ENCODE peak calls at places on chromosomes 13 and 19, in five cellular contexts. K is naive thymus-derived CD4-positive, alpha-beta T cell; A is thoracic aorta; M is omental fat pad; C is T-cell. O is an unnamed sample.

GRCh38 chr13:101121608-101122007 is 294.7 kb downstream of the NALCN start:
- ATAC-seq in C (no peak), M (no peak), K (no peak), A (no peak), O (no peak)

GRCh38 chr19:18489627-18490184 is 32.2 kb downstream of the ELL start:
- ATAC-seq in K (no peak), M (no peak), A (no peak), C (no peak), O (no peak)

GRCh38 chr19:3515891-3516422 is 9.8 kb downstream of the FZR1 start:
- ATAC-seq in K (no peak), C (no peak), A (no peak), M (no peak), O (no peak)

GRCh38 chr19:4362871-4363545 is 19.6 kb downstream of the MPND start:
- ATAC-seq in M (no peak), C (peak), K (no peak), A (no peak), O (no peak)

GRCh38 chr19:3095375-3096191 is 1.4 kb downstream of the GNA11 start:
- ATAC-seq in C (peak), M (no peak), A (no peak), K (peak), O (no peak)

GRCh38 chr13:99053636-99054233 is 75.9 kb upstream of the DOCK9 start:
- ATAC-seq in M (no peak), A (no peak), C (peak), K (peak), O (no peak)

GRCh38 chr19:35206379-35206778 is 22.2 kb downstream of the FAM187B start:
- ATAC-seq in K (peak), M (no peak), C (peak), A (no peak), O (no peak)

GRCh38 chr19:49335071-49335783 is at the start of gene CD37:
- ATAC-seq in A (no peak), K (peak), C (peak), M (no peak), O (no peak)

GRCh38 chr19:11624064-11624463 is 26.8 kb downstream of the ZNF627 start:
- ATAC-seq in A (no peak), C (no peak), M (peak), K (no peak), O (no peak)

GRCh38 chr19:42268704-42269517 is at the start of gene CIC:
- ATAC-seq in K (peak), M (peak), C (peak), A (peak), O (peak)

GRCh38 chr13:42318570-42318969 is 46.6 kb downstream of the AKAP11 start:
- ATAC-seq in C (no peak), A (no peak), K (no peak), M (no peak), O (no peak)

GRCh38 chr13:45519473-45519872 is 54.7 kb downstream of the COG3 start:
- ATAC-seq in C (no peak), K (no peak), M (no peak), A (no peak), O (no peak)

GRCh38 chr19:51127755-51128154 is 3.0 kb downstream of the SIGLEC9 start:
- ATAC-seq in A (no peak), M (no peak), C (no peak), K (peak), O (peak)

GRCh38 chr13:30607908-30608307 is 9.8 kb upstream of the USPL1 start:
- ATAC-seq in K (peak), M (no peak), C (peak), A (no peak), O (no peak)

GRCh38 chr19:9039728-9040127 is 29.5 kb upstream of the MUC16 start:
- ATAC-seq in A (no peak), K (no peak), C (no peak), M (no peak), O (no peak)

GRCh38 chr13:43905435-43906031 is 25.8 kb downstream of the LACC1 start:
- ATAC-seq in M (no peak), A (no peak), C (peak), K (peak), O (no peak)

GRCh38 chr19:48461651-48461981 is 6.2 kb downstream of the KCNJ14 start:
- ATAC-seq in M (no peak), A (no peak), C (no peak), K (no peak), O (no peak)

GRCh38 chr19:34241513-34242337 is 12.6 kb upstream of the GARRE1 start:
- ATAC-seq in M (no peak), A (no peak), K (no peak), C (peak), O (no peak)

GRCh38 chr19:39237200-39238184 is 7.3 kb downstream of the IFNL3 start:
- ATAC-seq in M (no peak), C (peak), K (peak), A (no peak), O (no peak)

GRCh38 chr13:27171244-27171829 is at the start of gene USP12:
- ATAC-seq in C (peak), M (peak), A (peak), K (peak), O (peak)

GRCh38 chr13:29022968-29023367 is 202.8 kb downstream of the MTUS2 start:
- ATAC-seq in A (no peak), K (no peak), C (no peak), M (no peak), O (no peak)

GRCh38 chr19:13018037-13018914 is 23.0 kb downstream of the NFIX start:
- ATAC-seq in M (no peak), A (no peak), K (no peak), C (no peak), O (no peak)

GRCh38 chr19:46648961-46649960 is 11.7 kb downstream of the DACT3 start:
- ATAC-seq in A (no peak), K (no peak), C (peak), M (no peak), O (no peak)

GRCh38 chr19:56014765-56015164 is 28.2 kb downstream of the NLRP5 start:
- ATAC-seq in M (no peak), C (no peak), K (no peak), A (no peak), O (no peak)

GRCh38 chr19:15187026-15188007 is 13.5 kb downstream of the NOTCH3 start:
- ATAC-seq in M (no peak), C (no peak), K (no peak), A (no peak), O (no peak)

GRCh38 chr19:10449037-10449436 is 28.7 kb downstream of the PDE4A start:
- ATAC-seq in M (no peak), K (no peak), C (no peak), A (no peak), O (no peak)

GRCh38 chr13:49185264-49185663 is 34.9 kb upstream of the MLNR start:
- ATAC-seq in K (no peak), C (no peak), M (no peak), A (no peak), O (no peak)

GRCh38 chr19:18329035-18329376 is 6.1 kb upstream of the LSM4 start:
- ATAC-seq in A (no peak), C (no peak), K (no peak), M (no peak), O (no peak)

GRCh38 chr13:36870050-36870692 is 49.9 kb downstream of the SMAD9 start:
- ATAC-seq in K (no peak), C (no peak), A (no peak), M (no peak), O (no peak)

GRCh38 chr19:56333506-56333905 is 18.9 kb upstream of the ZSCAN5A start:
- ATAC-seq in C (no peak), M (no peak), A (no peak), K (peak), O (no peak)

GRCh38 chr19:19366691-19367396 is 38.6 kb upstream of the GATAD2A start:
- ATAC-seq in C (peak), A (peak), K (peak), M (peak), O (peak)

GRCh38 chr13:93289047-93289446 is 62.4 kb downstream of the GPC6 start:
- ATAC-seq in C (no peak), K (no peak), A (no peak), M (no peak), O (no peak)

GRCh38 chr19:42092350-42092749 is 16.4 kb downstream of the ZNF574 start:
- ATAC-seq in K (peak), M (no peak), C (peak), A (no peak), O (peak)

GRCh38 chr19:55451522-55452380 is 8.7 kb upstream of the SHISA7 start:
- ATAC-seq in C (peak), A (no peak), K (peak), M (no peak), O (no peak)

GRCh38 chr13:74221752-74222151 is 87.5 kb upstream of the KLF12 start:
- ATAC-seq in C (no peak), A (no peak), K (no peak), M (no peak), O (no peak)

GRCh38 chr13:113393226-113393571 is 29.3 kb upstream of the GRTP1 start:
- ATAC-seq in M (no peak), C (no peak), K (no peak), A (no peak), O (no peak)

GRCh38 chr19:29681422-29682235 is 16.4 kb downstream of the PLEKHF1 start:
- ATAC-seq in K (no peak), M (no peak), A (peak), C (no peak), O (peak)

GRCh38 chr13:102401305-102401704 is 543 bp downstream of the FGF14 start:
- ATAC-seq in A (no peak), M (peak), C (peak), K (no peak), O (no peak)

GRCh38 chr19:46791944-46792343 is 3.5 kb upstream of the SLC1A5 start:
- ATAC-seq in C (peak), M (no peak), A (no peak), K (peak), O (no peak)

GRCh38 chr19:1068111-1069001 is 1.4 kb downstream of the ARHGAP45 start:
- ATAC-seq in A (no peak), K (peak), M (no peak), C (peak), O (no peak)

O was measured in gastroesophageal sphincter.